ENCODE peak calls at places on chromosomes 4 and X, in ten cellular contexts. J is mucosa of gallbladder; U is ureter; Q is heart right ventricle; V is GM12878; S is EL; D is LNCaP clone FGC; A is endothelial cell; E is stimulated activated CD4-positive, alpha-beta T cell treated with anti-CD3 and anti-CD28 coated beads, Interleukin-1b, Interleukin-23, amount 100 ng/mL, for 24 hours; N is astrocyte of the cerebellum. Z is an unnamed sample.

GRCh38 chrX:23820235-23820782 is 37.3 kb downstream of the SAT1 start:
- DNase-seq in S (peak; percentile 10), N (no peak), J (no peak), Q (no peak), E (no peak), V (no peak), D (no peak), A (no peak), U (no peak), Z (no peak)

GRCh38 chr4:84971319-84971932 is 4.9 kb upstream of the WDFY3 start:
- DNase-seq in N (peak; percentile 45), Q (no peak), E (no peak), V (no peak), D (no peak), S (peak; percentile 53), J (no peak), A (no peak), U (no peak), Z (peak; percentile 46)

GRCh38 chr4:77043507-77044131 is 32.2 kb downstream of the CCNI start:
- DNase-seq in J (no peak), D (no peak), N (no peak), A (no peak), Q (no peak), E (no peak), U (no peak), V (no peak), S (peak; percentile 58), Z (no peak)

GRCh38 chr4:101357751-101358150 is 10.4 kb upstream of the PPP3CA start:
- DNase-seq in N (no peak), E (no peak), A (no peak), V (no peak), Q (no peak), J (no peak), D (no peak), S (peak; percentile 74), U (no peak), Z (no peak)

GRCh38 chrX:40471965-40472648 is 108.7 kb upstream of the ATP6AP2 start:
- DNase-seq in Q (peak; percentile 7), S (peak; percentile 62), J (peak; percentile 42), A (no peak), E (no peak), D (no peak), N (peak; percentile 43), V (peak; percentile 33), U (peak; percentile 53), Z (peak; percentile 17)

GRCh38 chr4:87342872-87343271 is 20.2 kb upstream of the HSD17B13 start:
- DNase-seq in A (no peak), J (no peak), V (no peak), E (no peak), Q (no peak), S (no peak), D (no peak), N (no peak), U (no peak), Z (no peak)

GRCh38 chrX:45824471-45824870 is 623.8 kb upstream of the DIPK2B start:
- DNase-seq in E (no peak), A (peak; percentile 41), D (no peak), U (peak; percentile 59), S (peak; percentile 91), N (peak; percentile 84), Q (no peak), J (peak; percentile 16), V (no peak), Z (peak; percentile 11)

GRCh38 chrX:9785252-9785943 is 831 bp upstream of the SHROOM2 start:
- DNase-seq in S (no peak), D (no peak), Q (no peak), A (no peak), N (no peak), E (no peak), V (no peak), U (no peak), J (no peak), Z (no peak)

GRCh38 chr4:23929248-23929647 is 39.4 kb upstream of the PPARGC1A start:
- DNase-seq in Q (no peak), U (no peak), A (no peak), N (peak; percentile 69), J (no peak), V (no peak), E (no peak), D (no peak), S (no peak), Z (no peak)

GRCh38 chrX:134885336-134886016 is 105.3 kb upstream of the SMIM10 start:
- DNase-seq in U (no peak), E (no peak), A (no peak), D (no peak), J (no peak), N (no peak), Q (no peak), V (no peak), S (no peak), Z (no peak)

GRCh38 chr4:38071801-38072567 is 111.8 kb downstream of the PTTG2 start:
- DNase-seq in J (no peak), E (no peak), D (no peak), V (no peak), N (no peak), A (no peak), S (no peak), U (no peak), Q (no peak), Z (no peak)

GRCh38 chrX:77628294-77629025 is 157.6 kb downstream of the ATRX start:
- DNase-seq in J (no peak), V (no peak), U (no peak), D (no peak), A (no peak), Q (no peak), S (peak; percentile 0), N (no peak), E (no peak), Z (no peak)

GRCh38 chrX:117973175-117974075 is 143.2 kb downstream of the KLHL13 start:
- DNase-seq in J (no peak), U (no peak), Q (no peak), V (no peak), E (no peak), S (no peak), D (no peak), N (no peak), A (no peak), Z (no peak)

GRCh38 chr4:72557021-72557420 is 12.0 kb downstream of the ADAMTS3 start:
- DNase-seq in E (no peak), D (no peak), U (no peak), N (no peak), A (no peak), V (no peak), Q (no peak), S (no peak), J (no peak), Z (no peak)

GRCh38 chr4:41095192-41095872 is 119.0 kb downstream of the APBB2 start:
- DNase-seq in Q (no peak), A (no peak), S (no peak), V (no peak), U (no peak), J (no peak), N (no peak), D (no peak), E (no peak), Z (no peak)

GRCh38 chr4:41857225-41857624 is 78.0 kb upstream of the TMEM33 start:
- DNase-seq in A (no peak), U (no peak), S (no peak), E (no peak), N (no peak), J (no peak), Q (no peak), D (no peak), V (no peak), Z (no peak)

GRCh38 chr4:141465151-141465550 is 171.2 kb upstream of the IL15 start:
- DNase-seq in S (no peak), A (no peak), D (no peak), N (no peak), J (no peak), V (no peak), E (no peak), Q (no peak), U (no peak), Z (no peak)

GRCh38 chrX:154599531-154599930 is 14.6 kb downstream of the CTAG1A start:
- DNase-seq in N (no peak), A (no peak), V (no peak), U (no peak), S (no peak), Q (no peak), E (no peak), D (no peak), J (no peak), Z (no peak)

GRCh38 chrX:129877401-129877800 is 28.6 kb upstream of the UTP14A start:
- DNase-seq in Q (no peak), D (no peak), U (no peak), S (no peak), V (no peak), A (no peak), E (no peak), N (peak; percentile 19), J (no peak), Z (no peak)

GRCh38 chr4:111838406-111838930 is 306.8 kb upstream of the FAM241A start:
- DNase-seq in A (no peak), E (no peak), U (no peak), S (no peak), D (no peak), Q (no peak), J (no peak), N (no peak), V (no peak), Z (no peak)

GRCh38 chrX:28651186-28651585 is 63.9 kb downstream of the IL1RAPL1 start:
- DNase-seq in V (no peak), Q (no peak), N (no peak), S (no peak), U (no peak), E (no peak), J (no peak), A (no peak), D (peak; percentile 58), Z (no peak)

GRCh38 chr4:119835511-119835910 is 206.9 kb upstream of the PDE5A start:
- DNase-seq in N (no peak), S (no peak), Q (no peak), A (no peak), J (no peak), D (no peak), U (no peak), E (no peak), V (no peak), Z (no peak)

GRCh38 chr4:8320386-8320750 is 50.8 kb downstream of the HTRA3 start:
- DNase-seq in J (no peak), E (no peak), V (no peak), Q (peak; percentile 26), S (no peak), U (peak; percentile 36), N (no peak), D (no peak), A (no peak), Z (peak; percentile 24)

GRCh38 chr4:76822294-76822693 is 75.7 kb downstream of the SOWAHB start:
- DNase-seq in V (no peak), J (no peak), A (no peak), S (no peak), N (no peak), U (no peak), D (no peak), Q (no peak), E (no peak), Z (no peak)

GRCh38 chrX:20265221-20265725 is 1.4 kb downstream of the RPS6KA3 start:
- DNase-seq in U (peak; percentile 50), D (no peak), V (no peak), Q (peak; percentile 58), E (no peak), A (peak; percentile 16), J (peak; percentile 53), S (peak; percentile 77), N (peak; percentile 24), Z (peak; percentile 48)

GRCh38 chr4:89298160-89298559 is 9.4 kb downstream of the GPRIN3 start:
- DNase-seq in S (no peak), D (no peak), A (no peak), J (no peak), U (no peak), V (no peak), N (no peak), E (no peak), Q (no peak), Z (no peak)

GRCh38 chr4:71270901-71271300 is 67.9 kb upstream of the SLC4A4 start:
- DNase-seq in U (no peak), A (peak; percentile 63), N (no peak), D (no peak), S (peak; percentile 60), E (no peak), V (no peak), Q (no peak), J (no peak), Z (peak; percentile 56)

GRCh38 chr4:177461606-177462005 is 19.4 kb upstream of the AGA start:
- DNase-seq in E (no peak), V (no peak), S (peak; percentile 59), U (no peak), Q (no peak), J (no peak), A (no peak), N (no peak), D (no peak), Z (no peak)

Z was measured in K562.